ENCODE peak calls at places on chromosomes 1 and 21, in seven cellular contexts. W is GM03348; B is NT2/D1; M is LHCN-M2; P is CD4-positive, alpha-beta T cell; C is endothelial cell; O is AG09309. A is an unnamed sample.
A peak's percentile ranks its signal among the peaks of the same experiment; 100 is the strongest.

GRCh38 chr1:203216274-203217138 is 13.0 kb downstream of the CHIT1 start:
- DNase-seq in P (peak; percentile 48), W (peak; percentile 80), C (peak; percentile 76), O (no peak), M (peak; percentile 64), B (peak; percentile 94), A (peak; percentile 40)

GRCh38 chr1:72284398-72285073 is 2.2 kb upstream of the NEGR1 start:
- DNase-seq in B (peak; percentile 59), W (peak; percentile 55), M (peak; percentile 89), P (no peak), O (peak; percentile 97), C (peak; percentile 57), A (peak; percentile 84)

GRCh38 chr1:155324717-155325595 is 4.3 kb downstream of the RUSC1 start:
- DNase-seq in C (peak; percentile 63), B (peak; percentile 67), P (no peak), O (no peak), M (peak; percentile 56), W (peak; percentile 77), A (no peak)

GRCh38 chr1:171566467-171566866 is 55.6 kb upstream of the MYOCOS start:
- DNase-seq in M (no peak), B (no peak), O (no peak), P (no peak), W (no peak), C (no peak), A (no peak)

GRCh38 chr1:24386241-24386640 is 27.3 kb downstream of the STPG1 start:
- DNase-seq in W (no peak), O (no peak), C (no peak), B (no peak), M (no peak), P (no peak), A (no peak)

GRCh38 chr1:41504126-41505035 is 19.9 kb upstream of the EDN2 start:
- DNase-seq in P (no peak), C (no peak), M (no peak), W (peak; percentile 38), B (no peak), O (no peak), A (no peak)

GRCh38 chr1:212255705-212256307 is 29.4 kb upstream of the PPP2R5A start:
- DNase-seq in W (no peak), M (no peak), P (no peak), B (no peak), O (no peak), C (no peak), A (no peak)

GRCh38 chr1:223250632-223251015 is 107.6 kb upstream of the TLR5 start:
- DNase-seq in C (no peak), P (no peak), M (no peak), B (no peak), O (no peak), W (no peak), A (no peak)

GRCh38 chr21:27772816-27773215 is 805.9 kb upstream of the ADAMTS5 start:
- DNase-seq in C (no peak), B (no peak), O (peak; percentile 46), W (peak; percentile 7), M (no peak), P (no peak), A (no peak)

GRCh38 chr1:201717286-201717685 is 111.7 kb upstream of the IPO9 start:
- DNase-seq in M (no peak), B (no peak), P (no peak), C (no peak), W (no peak), O (no peak), A (no peak)

GRCh38 chr1:196317535-196318522 is 290.4 kb downstream of the KCNT2 start:
- DNase-seq in C (peak; percentile 42), M (peak; percentile 49), O (no peak), W (peak; percentile 13), B (peak; percentile 50), P (no peak), A (peak; percentile 24)

GRCh38 chr21:16250282-16250681 is 520.5 kb downstream of the USP25 start:
- DNase-seq in P (no peak), B (no peak), O (no peak), W (no peak), C (no peak), M (no peak), A (no peak)

A was measured in stromal cell of bone marrow.